ENCODE peak calls at places on chromosomes 2 and 18, in seven cellular contexts. H is keratinocyte; M is hepatocyte; G is CD8-positive, alpha-beta memory T cell; N is CD8-positive, alpha-beta T cell; A is heart right ventricle; O is neural progenitor cell. S is an unnamed sample.

GRCh38 chr18:8212893-8213805 is 396.1 kb upstream of the RAB12 start:
- DNase-seq in H (no peak), A (no peak), G (no peak), N (no peak), M (no peak), O (no peak), S (no peak)

GRCh38 chr2:9488583-9489547 is 14.5 kb downstream of the IAH1 start:
- DNase-seq in A (no peak), M (no peak), N (no peak), G (no peak), H (no peak), O (no peak), S (no peak)

GRCh38 chr2:70981421-70981820 is 3.0 kb downstream of the ANKRD53 start:
- DNase-seq in G (no peak), H (no peak), M (no peak), A (no peak), O (no peak), N (no peak), S (peak; percentile 44)

GRCh38 chr2:175111200-175111657 is 56.8 kb downstream of the ATF2 start:
- DNase-seq in N (no peak), M (peak; percentile 41), H (peak; percentile 13), G (peak; percentile 37), A (no peak), O (peak; percentile 33), S (no peak)

GRCh38 chr2:176126929-176127768 is 2.4 kb upstream of the HOXD8 start:
- DNase-seq in A (peak; percentile 78), H (no peak), O (peak; percentile 82), N (peak; percentile 36), M (peak; percentile 80), G (peak; percentile 57), S (peak; percentile 81)

GRCh38 chr2:160275646-160276045 is 75.6 kb upstream of the ITGB6 start:
- DNase-seq in G (no peak), A (no peak), N (no peak), M (peak; percentile 13), H (no peak), O (no peak), S (no peak)

GRCh38 chr18:76492669-76493212 is 2.3 kb downstream of the ZNF516 start:
- DNase-seq in N (peak; percentile 93), A (peak; percentile 100), H (peak; percentile 87), M (peak; percentile 98), G (peak; percentile 99), O (peak; percentile 99), S (peak; percentile 99)

GRCh38 chr2:232309592-232309991 is 69.0 kb upstream of the ALPP start:
- DNase-seq in A (no peak), H (no peak), M (no peak), O (no peak), N (no peak), G (peak; percentile 36), S (no peak)

GRCh38 chr2:1414121-1414520 is 858 bp downstream of the TPO start:
- DNase-seq in A (no peak), N (no peak), H (no peak), O (no peak), G (no peak), M (no peak), S (no peak)

GRCh38 chr2:121947681-121948080 is 192.2 kb downstream of the TSN start:
- DNase-seq in N (no peak), G (no peak), M (no peak), H (no peak), A (no peak), O (no peak), S (no peak)

DNA sequence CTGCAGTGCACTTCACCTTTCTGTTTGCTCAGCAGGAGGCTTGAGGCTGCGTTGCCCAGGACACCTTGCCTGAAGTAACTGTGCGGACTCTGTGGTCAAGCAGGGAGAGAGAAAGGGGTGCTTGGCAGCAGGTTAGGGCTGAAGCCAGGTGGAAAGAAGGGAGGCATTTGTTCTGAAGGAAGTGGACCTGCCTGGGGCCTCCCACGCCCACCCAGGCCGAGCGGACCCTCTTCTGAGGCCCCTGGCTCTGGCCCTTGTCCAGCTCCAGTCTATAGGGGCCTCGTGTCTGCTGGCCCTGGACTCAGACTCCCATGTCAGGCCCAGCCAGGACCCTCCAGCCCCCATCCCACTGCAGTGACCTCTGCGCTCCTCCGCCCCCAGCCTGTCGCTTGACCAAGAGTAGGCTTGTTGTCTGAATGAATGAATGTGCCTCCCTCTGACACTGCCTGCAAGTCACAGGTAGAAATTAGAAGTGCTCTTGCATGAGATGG is 2.5 kb downstream of the SNED1 start:
- DNase-seq in O (no peak), N (no peak), G (no peak), M (no peak), H (no peak), A (peak; percentile 4), S (no peak)
- H3K4me3 ChIP-seq in O (no peak overlapping the region), N (no peak overlapping the region), G (no peak overlapping the region), M (no peak overlapping the region), H (no peak overlapping the region), A (no peak overlapping the region), S (no peak overlapping the region)

GRCh38 chr2:60530228-60530627 is 23.2 kb downstream of the BCL11A start:
- DNase-seq in A (no peak), N (no peak), G (no peak), M (peak; percentile 61), O (no peak), H (no peak), S (no peak)

GRCh38 chr2:60532421-60532820 is 21.0 kb downstream of the BCL11A start:
- DNase-seq in A (no peak), G (no peak), M (no peak), N (no peak), H (no peak), O (no peak), S (no peak)

GRCh38 chr2:60533114-60534033 is 20.1 kb downstream of the BCL11A start:
- DNase-seq in H (no peak), M (peak; percentile 53), O (no peak), A (no peak), N (no peak), G (no peak), S (no peak)

GRCh38 chr2:60530660-60531276 is 22.7 kb downstream of the BCL11A start:
- DNase-seq in A (peak; percentile 68), H (no peak), M (peak; percentile 95), G (no peak), N (no peak), O (no peak), S (no peak)

GRCh38 chr2:60531638-60532216 is 21.7 kb downstream of the BCL11A start:
- DNase-seq in N (no peak), H (no peak), G (no peak), M (no peak), O (peak; percentile 72), A (no peak), S (no peak)
- H3K4me1 ChIP-seq in N (no peaks in the 10 kb centered on the region), H (peaks cover 90% of the 10 kb centered on the region), G (no peaks in the 10 kb centered on the region), M (peaks cover 73% of the 10 kb centered on the region), O (peaks cover 55% of the 10 kb centered on the region), A (peaks cover 10% of the 10 kb centered on the region), S (no peaks in the 10 kb centered on the region)

GRCh38 chr2:54569745-54570296 is 113.7 kb downstream of the SPTBN1 start:
- DNase-seq in M (no peak), N (no peak), O (peak; percentile 63), H (no peak), A (no peak), G (peak; percentile 48), S (no peak)

GRCh38 chr2:54566896-54567295 is 110.8 kb downstream of the SPTBN1 start:
- DNase-seq in A (no peak), H (no peak), G (no peak), N (no peak), M (no peak), O (no peak), S (no peak)

GRCh38 chr2:54570321-54570881 is 114.3 kb downstream of the SPTBN1 start:
- DNase-seq in H (no peak), G (no peak), N (no peak), O (no peak), M (no peak), A (no peak), S (no peak)

GRCh38 chr2:54570925-54571694 is 115.0 kb downstream of the SPTBN1 start:
- DNase-seq in H (no peak), G (peak; percentile 81), O (no peak), A (peak; percentile 61), M (peak; percentile 64), N (peak; percentile 23), S (no peak)

GRCh38 chr2:54568876-54569298 is 112.8 kb downstream of the SPTBN1 start:
- DNase-seq in H (no peak), N (no peak), M (no peak), G (no peak), A (peak; percentile 43), O (peak; percentile 13), S (no peak)
- H3K4me3 ChIP-seq in H (no peak overlapping the region), N (peak overlapping the region; percentile 40), M (no peak overlapping the region), G (peak overlapping the region; percentile 50), A (no peak overlapping the region), O (no peak overlapping the region), S (no peak overlapping the region)

DNA sequence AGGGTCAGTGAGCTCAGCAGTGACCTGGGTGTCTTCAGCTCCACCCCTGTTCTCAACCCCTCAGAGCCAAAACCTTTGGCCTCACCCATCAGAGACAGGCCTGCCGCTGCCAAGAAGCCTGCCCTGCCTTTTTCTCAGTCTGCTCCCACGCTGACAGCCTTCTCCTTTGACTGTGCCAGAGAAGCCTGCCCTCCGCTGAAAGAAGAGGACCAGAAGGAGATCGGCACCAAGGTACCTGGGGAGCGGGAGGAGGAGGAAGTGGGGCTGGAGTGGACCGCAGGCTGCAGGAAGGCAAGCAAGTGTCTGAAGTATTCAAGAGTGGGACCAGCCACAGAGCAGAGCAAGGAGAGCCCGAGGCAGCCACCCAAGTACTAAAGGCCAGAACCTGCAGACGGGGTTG is 33.2 kb downstream of the TOGARAM2 start:
- DNase-seq in N (no peak), G (no peak), A (no peak), H (no peak), O (no peak), M (no peak), S (no peak)
- H3K4me1 ChIP-seq in N (peaks cover 78% of the 10 kb centered on the region), G (peaks cover 87% of the 10 kb centered on the region), A (peaks cover 43% of the 10 kb centered on the region), H (no peaks in the 10 kb centered on the region), O (peaks cover 18% of the 10 kb centered on the region), M (peaks cover 17% of the 10 kb centered on the region), S (no peaks in the 10 kb centered on the region)

DNA sequence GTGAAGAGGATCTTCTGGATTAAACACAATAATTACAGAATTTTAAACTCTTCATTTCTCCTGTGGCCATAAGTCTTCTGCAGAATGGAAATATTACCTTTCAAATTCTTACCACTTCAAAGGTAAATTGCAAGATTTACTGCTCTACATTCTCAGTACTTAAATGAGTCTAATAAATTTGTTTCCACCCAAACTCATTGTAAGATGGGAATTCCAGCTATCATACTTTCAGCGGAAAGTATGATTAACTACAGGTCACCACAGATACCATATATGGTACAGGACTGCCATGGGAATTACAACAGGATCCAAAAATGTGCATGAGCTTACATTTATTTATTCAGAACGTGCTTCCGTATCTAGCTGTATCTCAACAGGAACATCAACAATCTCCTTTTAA is 3.1 kb downstream of the DSC3 start:
- DNase-seq in G (no peak), A (no peak), H (peak; percentile 46), N (no peak), O (no peak), M (no peak), S (no peak)
- H3K4me3 ChIP-seq in G (no peak overlapping the region), A (no peak overlapping the region), H (peak overlapping the region; percentile 84), N (no peak overlapping the region), O (no peak overlapping the region), M (no peak overlapping the region), S (no peak overlapping the region)

GRCh38 chr2:36359006-36359580 is 3.5 kb downstream of the CRIM1 start:
- DNase-seq in N (no peak), H (no peak), G (no peak), A (no peak), O (no peak), M (no peak), S (no peak)
- H3K4me1 ChIP-seq in N (peaks cover 23% of the 10 kb centered on the region), H (peaks cover 55% of the 10 kb centered on the region), G (peaks cover 20% of the 10 kb centered on the region), A (peaks cover 59% of the 10 kb centered on the region), O (peaks cover 48% of the 10 kb centered on the region), M (peaks cover 17% of the 10 kb centered on the region), S (peaks cover 2% of the 10 kb centered on the region)

GRCh38 chr18:3665187-3665586 is 215.2 kb downstream of the TGIF1 start:
- DNase-seq in M (no peak), H (no peak), O (no peak), N (no peak), A (no peak), G (no peak), S (no peak)
- H3K4me3 ChIP-seq in M (no peak overlapping the region), H (no peak overlapping the region), O (peak overlapping the region; percentile 39), N (no peak overlapping the region), A (no peak overlapping the region), G (no peak overlapping the region), S (no peak overlapping the region)

S was measured in ascending aorta.